ENCODE peak calls at places on chromosomes 16 and 17, in four cellular contexts. P is keratinocyte, G is body of pancreas, A is AG09309. O is an unnamed sample.

GRCh38 chr16:84785843-84786538 is 33.8 kb upstream of the CRISPLD2 start:
- DNase-seq in P (no peak), G (peak), A (no peak), O (no peak)

GRCh38 chr17:19736071-19736470 is 12.0 kb downstream of the ALDH3A1 start:
- DNase-seq in P (no peak), G (no peak), A (no peak), O (no peak)

GRCh38 chr16:35319536-35320192 is 1860.3 kb downstream of the TP53TG3F start:
- DNase-seq in P (no peak), G (no peak), A (no peak), O (no peak)

GRCh38 chr17:58507123-58507634 is 7.3 kb downstream of the MTMR4 start:
- DNase-seq in P (no peak), G (no peak), A (no peak), O (no peak)

GRCh38 chr16:75477680-75478473 is 13.4 kb upstream of the TMEM170A start:
- DNase-seq in P (no peak), G (no peak), A (no peak), O (no peak)

GRCh38 chr17:73268582-73269328 is 7.1 kb upstream of the CPSF4L start:
- DNase-seq in P (no peak), G (peak), A (no peak), O (no peak)

GRCh38 chr16:11913425-11914079 is 2.2 kb downstream of the GSPT1 start:
- DNase-seq in P (no peak), G (no peak), A (no peak), O (no peak)

GRCh38 chr16:31569360-31569717 is 41.6 kb downstream of the AHSP start:
- DNase-seq in P (no peak), G (no peak), A (no peak), O (no peak)

GRCh38 chr16:23223368-23223767 is 40.8 kb downstream of the SCNN1G start:
- DNase-seq in P (no peak), G (no peak), A (no peak), O (no peak)

GRCh38 chr16:22270525-22270924 is 26.7 kb upstream of the POLR3E start:
- DNase-seq in P (no peak), G (no peak), A (no peak), O (no peak)

GRCh38 chr16:75151798-75152197 is 3.5 kb downstream of the ZFP1 start:
- DNase-seq in P (no peak), G (no peak), A (no peak), O (no peak)

GRCh38 chr17:69342896-69343644 is 16.1 kb upstream of the ABCA5 start:
- DNase-seq in P (no peak), G (peak), A (no peak), O (no peak)

GRCh38 chr16:15434425-15435215 is at the start of gene BMERB1:
- DNase-seq in P (no peak), G (peak), A (no peak), O (no peak)

GRCh38 chr17:66508896-66509843 is 206.8 kb downstream of the PRKCA start:
- DNase-seq in P (peak), G (peak), A (peak), O (no peak)

GRCh38 chr17:70622382-70623260 is 453.3 kb downstream of the KCNJ2 start:
- DNase-seq in P (no peak), G (peak), A (no peak), O (no peak)

GRCh38 chr17:45751466-45751865 is 32.7 kb upstream of the CRHR1 start:
- DNase-seq in P (no peak), G (no peak), A (no peak), O (no peak)

GRCh38 chr16:81604960-81605383 is 160.4 kb downstream of the CMIP start:
- DNase-seq in P (peak), G (no peak), A (no peak), O (no peak)

GRCh38 chr16:67767953-67768352 is 38.4 kb downstream of the RANBP10 start:
- DNase-seq in P (peak), G (no peak), A (peak), O (no peak)

GRCh38 chr16:1057252-1057932 is 15.2 kb upstream of the SSTR5 start:
- DNase-seq in P (no peak), G (peak), A (no peak), O (no peak)
- TF ChIP-seq CTCF in P (peak), G (peak), A (peak), O (peak)

DNA sequence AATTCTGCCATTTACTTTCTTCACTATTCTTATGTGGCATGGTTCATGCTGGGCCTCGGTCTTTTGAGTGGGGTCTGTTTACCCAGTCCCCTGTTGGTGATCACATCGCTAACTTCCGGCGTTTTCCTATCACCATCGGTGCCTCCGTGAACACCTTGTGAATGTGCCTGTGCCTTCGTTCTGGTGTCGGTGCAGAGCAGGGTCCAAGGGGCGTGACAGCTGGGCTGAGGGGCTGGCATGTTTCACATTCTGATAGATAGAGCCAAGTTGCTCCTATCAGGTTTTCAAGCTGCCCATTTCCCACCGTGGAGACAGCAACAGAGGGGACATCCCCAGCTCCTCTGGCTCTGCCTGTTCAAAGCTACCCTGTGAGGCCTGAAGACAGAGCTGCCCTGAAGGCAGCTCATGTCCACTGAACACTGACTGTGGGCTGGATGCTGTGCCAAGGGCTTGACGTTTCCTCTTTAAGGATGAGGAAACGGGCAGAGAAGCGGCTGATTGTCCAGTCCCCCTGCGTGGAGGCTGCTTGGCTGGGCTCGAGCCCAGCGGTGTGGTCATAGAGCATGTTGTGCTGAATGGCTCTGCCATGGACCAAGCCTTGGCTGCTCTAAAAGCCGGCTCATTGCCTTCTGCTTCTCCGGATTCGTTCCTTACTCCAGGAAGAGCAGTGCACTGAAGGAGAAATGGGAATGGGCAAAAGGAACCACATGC is 17.0 kb downstream of the DHODH start:
- DNase-seq in P (no peak), G (no peak), A (no peak), O (no peak)
- H3K4me3 ChIP-seq in P (no peak), G (no peak), A (no peak), O (no peak)

GRCh38 chr17:32810690-32811089 is 66.2 kb downstream of the MYO1D start:
- DNase-seq in P (no peak), G (no peak), A (no peak), O (no peak)

GRCh38 chr17:32815460-32815859 is 61.5 kb downstream of the MYO1D start:
- DNase-seq in P (no peak), G (no peak), A (no peak), O (no peak)

GRCh38 chr17:32807577-32807976 is 69.3 kb downstream of the MYO1D start:
- DNase-seq in P (no peak), G (no peak), A (no peak), O (no peak)

GRCh38 chr17:32814837-32815236 is 62.1 kb downstream of the MYO1D start:
- DNase-seq in P (no peak), G (no peak), A (no peak), O (no peak)

GRCh38 chr17:32813021-32813420 is 63.9 kb downstream of the MYO1D start:
- DNase-seq in P (no peak), G (no peak), A (peak), O (no peak)
- TF ChIP-seq CTCF in P (no peak), G (no peak), A (peak), O (no peak)

DNA sequence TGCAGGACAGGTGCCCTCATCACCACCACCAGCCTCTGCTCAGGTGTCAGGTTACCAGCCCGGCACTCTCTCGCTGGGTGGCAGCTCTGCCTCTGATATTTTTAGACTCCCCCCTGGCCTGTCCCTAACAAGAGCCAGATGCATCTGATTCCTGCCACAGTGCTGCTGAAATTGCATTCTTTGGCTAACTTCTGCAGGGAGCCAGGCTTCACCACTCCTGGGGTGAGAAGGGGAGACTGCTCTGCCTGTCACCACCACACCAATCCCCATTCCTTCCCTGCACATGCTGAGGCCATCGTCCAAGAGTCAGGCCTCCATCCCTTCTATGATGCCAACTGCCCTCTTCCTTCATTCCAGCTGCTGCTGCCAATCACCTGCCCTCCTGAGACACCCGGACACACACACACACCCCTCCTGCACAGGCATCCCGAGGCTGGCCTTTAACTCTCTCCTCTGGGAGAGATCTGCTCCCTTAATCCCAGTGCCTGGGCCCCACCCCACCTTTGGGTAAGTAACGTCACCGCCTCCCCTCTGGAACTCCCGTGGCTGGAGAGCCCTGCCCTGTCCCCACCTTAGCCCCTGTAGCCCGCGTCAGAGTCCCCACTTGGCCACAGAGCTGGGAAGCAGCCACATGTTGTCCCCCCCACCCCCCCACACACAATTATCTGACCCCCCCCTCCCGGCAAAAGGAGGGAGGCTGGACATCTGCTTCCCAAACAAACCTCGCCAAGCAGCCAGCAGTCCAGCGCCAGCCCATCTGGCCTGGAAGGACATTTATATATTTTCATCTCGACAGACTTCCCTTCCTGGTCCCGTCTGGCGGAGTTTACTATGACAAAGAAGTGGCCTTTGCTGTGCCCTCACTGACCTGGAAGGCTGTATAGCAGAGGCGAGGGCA is 2.8 kb downstream of the EMP2 start:
- DNase-seq in P (no peak), G (peak), A (no peak), O (no peak)
- H3K4me3 ChIP-seq in P (no peak), G (no peak), A (no peak), O (no peak)

GRCh38 chr17:47741793-47742145 is 8.7 kb downstream of the TBX21 start:
- DNase-seq in P (no peak), G (no peak), A (no peak), O (no peak)

GRCh38 chr17:47745037-47745380 is 12.0 kb downstream of the TBX21 start:
- DNase-seq in P (no peak), G (no peak), A (no peak), O (no peak)

GRCh38 chr17:47741109-47741792 is 8.2 kb downstream of the TBX21 start:
- DNase-seq in P (no peak), G (no peak), A (no peak), O (no peak)

GRCh38 chr17:47744168-47745036 is 11.4 kb downstream of the TBX21 start:
- DNase-seq in P (no peak), G (no peak), A (no peak), O (no peak)

DNA sequence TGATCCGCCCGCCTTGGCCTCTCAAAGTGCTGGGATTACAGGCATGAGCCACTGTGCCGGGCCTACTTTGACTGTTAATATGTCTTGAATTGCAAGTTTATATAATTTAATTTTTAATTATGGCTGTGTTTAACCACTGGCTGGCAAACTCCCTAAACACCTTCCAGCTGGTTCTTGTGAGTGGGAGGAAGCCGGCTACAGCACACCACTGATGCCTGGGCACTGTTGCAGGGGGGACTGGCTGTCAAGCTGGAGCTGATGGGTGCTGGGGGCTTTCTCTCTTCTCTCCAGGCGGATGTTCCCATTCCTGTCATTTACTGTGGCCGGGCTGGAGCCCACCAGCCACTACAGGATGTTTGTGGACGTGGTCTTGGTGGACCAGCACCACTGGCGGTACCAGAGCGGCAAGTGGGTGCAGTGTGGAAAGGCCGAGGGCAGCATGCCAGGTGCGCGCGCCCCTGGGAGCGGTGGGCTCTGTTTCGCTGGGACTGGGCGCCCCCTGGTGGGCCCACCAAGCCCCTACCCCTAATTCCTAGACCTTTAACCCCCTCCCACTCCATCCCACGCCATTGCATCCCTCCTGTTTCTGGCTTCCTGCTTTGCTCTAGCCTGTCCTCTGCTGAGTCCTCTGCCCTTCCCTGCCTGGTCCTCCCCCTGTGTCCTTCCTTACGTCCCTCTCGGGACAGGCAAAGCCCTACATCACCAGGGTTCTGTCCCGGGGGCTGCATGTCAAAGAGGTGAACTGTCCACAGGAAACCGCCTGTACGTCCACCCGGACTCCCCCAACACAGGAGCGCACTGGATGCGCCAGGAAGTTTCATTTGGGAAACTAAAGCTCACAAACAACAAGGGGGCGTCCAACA is 9.5 kb downstream of the TBX21 start:
- DNase-seq in P (no peak), G (no peak), A (no peak), O (no peak)
- TF ChIP-seq CTCF in P (peak), G (no peak), A (peak), O (peak)

O was measured in epithelial cell of proximal tubule.